ENCODE peak calls at places on chromosomes 5 and 9, in eight cellular contexts. G, R, H, Q, N, F, V and A are unnamed samples.

GRCh38 chr5:43210570-43210969 is 18.5 kb downstream of the NIM1K start:
- DNase-seq in N (no peak), V (no peak), F (no peak), R (peak; percentile 28), H (no peak), Q (no peak), G (no peak), A (no peak)

GRCh38 chr5:170638454-170639220 is 134.8 kb downstream of the KCNIP1 start:
- DNase-seq in V (peak; percentile 73), N (peak; percentile 54), H (peak; percentile 35), G (no peak), F (peak; percentile 49), R (peak; percentile 55), Q (peak; percentile 94), A (peak; percentile 92)

GRCh38 chr9:126509718-126510117 is 104.0 kb upstream of the LMX1B start:
- DNase-seq in G (no peak), N (no peak), H (no peak), R (no peak), Q (no peak), V (no peak), F (no peak), A (no peak)

GRCh38 chr9:95605826-95606555 is 89.2 kb upstream of the PTCH1 start:
- DNase-seq in N (no peak), Q (no peak), V (no peak), F (no peak), H (peak; percentile 4), G (peak; percentile 68), R (no peak), A (peak; percentile 46)

GRCh38 chr9:89096807-89097206 is 81.8 kb downstream of the SHC3 start:
- DNase-seq in R (no peak), V (no peak), Q (no peak), N (no peak), G (no peak), H (no peak), F (no peak), A (no peak)

GRCh38 chr5:29790281-29790680 is 1403.2 kb upstream of the CDH6 start:
- DNase-seq in R (no peak), V (no peak), Q (no peak), G (no peak), N (no peak), H (no peak), F (no peak), A (no peak)

GRCh38 chr5:582936-583635 is 29.1 kb upstream of the CEP72 start:
- DNase-seq in F (no peak), V (no peak), N (no peak), Q (no peak), G (no peak), H (no peak), R (no peak), A (no peak)

GRCh38 chr5:111685969-111686368 is 71.0 kb downstream of the NREP start:
- DNase-seq in F (no peak), V (no peak), R (peak; percentile 38), Q (no peak), H (no peak), G (no peak), N (no peak), A (no peak)

GRCh38 chr9:117164512-117164911 is 250.3 kb downstream of the ASTN2 start:
- DNase-seq in V (no peak), H (no peak), F (no peak), R (no peak), G (no peak), Q (no peak), N (no peak), A (no peak)

GRCh38 chr9:117156150-117156688 is 258.6 kb downstream of the ASTN2 start:
- DNase-seq in F (no peak), H (no peak), G (no peak), N (no peak), R (no peak), Q (no peak), V (no peak), A (no peak)

GRCh38 chr9:117156771-117157535 is 257.9 kb downstream of the ASTN2 start:
- DNase-seq in H (no peak), V (no peak), F (peak; percentile 8), R (no peak), Q (no peak), N (no peak), G (no peak), A (no peak)

DNA sequence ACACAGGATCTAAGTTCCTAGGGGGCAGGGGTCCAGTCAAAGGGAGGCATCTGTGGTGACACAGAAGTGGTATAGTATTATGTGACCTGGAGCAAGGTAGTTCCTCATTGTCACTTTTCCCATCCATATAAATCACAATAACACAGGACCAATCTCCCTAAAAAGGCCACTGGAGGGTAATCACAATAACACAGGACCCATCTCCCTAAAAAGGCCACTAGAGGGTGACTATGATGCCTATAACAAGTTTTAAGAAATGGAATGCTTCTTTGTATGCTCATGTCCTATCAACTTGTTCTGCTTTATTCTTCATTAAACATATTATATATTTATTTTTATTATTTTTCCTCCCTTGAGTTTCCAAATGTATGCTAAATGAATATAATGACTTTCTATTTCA is 254.6 kb downstream of the ASTN2 start:
- DNase-seq in V (no peak), Q (no peak), N (no peak), G (no peak), H (no peak), R (peak; percentile 11), F (no peak), A (no peak)
- TF ChIP-seq CTCF in V (peak; percentile 20), Q (peak; percentile 26), N (peak; percentile 24), G (peak; percentile 31), H (peak; percentile 28), R (peak; percentile 32), F (no peak), A (no peak)

DNA sequence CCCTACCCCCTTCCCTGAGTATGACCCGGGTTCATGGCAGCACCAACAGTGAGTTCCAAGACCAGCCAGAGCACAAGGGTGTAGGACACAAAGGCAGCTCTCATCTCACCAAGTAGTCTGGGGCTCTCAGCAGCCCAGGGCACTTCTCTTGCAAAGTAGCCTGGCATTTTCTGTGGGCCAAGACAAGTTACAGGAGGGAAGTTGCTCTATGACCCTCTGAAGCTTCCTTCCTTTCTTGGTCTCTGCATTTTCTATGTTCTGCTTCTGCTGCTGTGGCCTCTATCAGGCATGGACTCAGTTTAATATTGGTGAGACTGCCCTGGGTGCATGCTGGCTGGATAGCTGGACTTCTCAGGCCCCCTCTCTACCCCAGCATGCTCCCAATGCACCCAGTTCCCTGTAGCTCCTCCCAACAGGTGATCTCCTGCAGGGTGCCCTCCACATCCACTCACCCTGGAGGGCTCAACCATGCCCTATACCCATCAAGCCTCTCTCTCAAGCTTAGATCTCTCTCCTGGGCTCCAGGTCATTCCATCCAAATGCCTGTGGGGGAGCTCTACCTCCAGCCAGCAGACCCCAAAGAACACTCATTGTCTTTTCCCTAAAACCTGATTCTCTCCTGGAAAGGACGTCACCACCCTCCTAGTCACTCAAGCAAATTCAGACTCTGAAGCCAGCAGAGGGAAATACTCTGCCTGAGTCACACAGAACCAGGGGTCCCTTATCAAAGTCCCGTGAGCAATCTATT is 13.9 kb downstream of the TBC1D2 start:
- DNase-seq in R (no peak), Q (no peak), H (no peak), V (no peak), G (no peak), F (no peak), N (no peak), A (no peak)
- TF ChIP-seq CTCF in R (no peak), Q (no peak), H (peak; percentile 7), V (no peak), G (peak; percentile 31), F (no peak), N (peak; percentile 17), A (no peak)

GRCh38 chr5:39578887-39579497 is 154.2 kb upstream of the DAB2 start:
- DNase-seq in F (peak; percentile 31), N (peak; percentile 69), V (no peak), G (no peak), H (peak; percentile 55), Q (no peak), R (peak; percentile 4), A (no peak)
- TF ChIP-seq CTCF in F (peak; percentile 29), N (peak; percentile 47), V (peak; percentile 92), G (peak; percentile 34), H (peak; percentile 31), Q (peak; percentile 88), R (peak; percentile 30), A (peak; percentile 71)

GRCh38 chr5:151450605-151451004 is 3.2 kb downstream of the SLC36A1 start:
- DNase-seq in G (no peak), Q (no peak), R (no peak), F (no peak), N (no peak), H (no peak), V (no peak), A (no peak)

GRCh38 chr5:151449836-151450235 is 2.4 kb downstream of the SLC36A1 start:
- DNase-seq in N (no peak), G (no peak), R (no peak), H (no peak), V (no peak), Q (no peak), F (no peak), A (no peak)

GRCh38 chr5:151447174-151448037 is at the start of gene SLC36A1:
- DNase-seq in H (peak; percentile 87), G (peak; percentile 38), V (peak; percentile 89), N (peak; percentile 90), R (peak; percentile 95), Q (peak; percentile 97), F (peak; percentile 88), A (peak; percentile 95)

GRCh38 chr5:151449288-151449687 is 1.9 kb downstream of the SLC36A1 start:
- DNase-seq in R (no peak), V (no peak), N (no peak), Q (no peak), G (no peak), F (no peak), H (no peak), A (no peak)

DNA sequence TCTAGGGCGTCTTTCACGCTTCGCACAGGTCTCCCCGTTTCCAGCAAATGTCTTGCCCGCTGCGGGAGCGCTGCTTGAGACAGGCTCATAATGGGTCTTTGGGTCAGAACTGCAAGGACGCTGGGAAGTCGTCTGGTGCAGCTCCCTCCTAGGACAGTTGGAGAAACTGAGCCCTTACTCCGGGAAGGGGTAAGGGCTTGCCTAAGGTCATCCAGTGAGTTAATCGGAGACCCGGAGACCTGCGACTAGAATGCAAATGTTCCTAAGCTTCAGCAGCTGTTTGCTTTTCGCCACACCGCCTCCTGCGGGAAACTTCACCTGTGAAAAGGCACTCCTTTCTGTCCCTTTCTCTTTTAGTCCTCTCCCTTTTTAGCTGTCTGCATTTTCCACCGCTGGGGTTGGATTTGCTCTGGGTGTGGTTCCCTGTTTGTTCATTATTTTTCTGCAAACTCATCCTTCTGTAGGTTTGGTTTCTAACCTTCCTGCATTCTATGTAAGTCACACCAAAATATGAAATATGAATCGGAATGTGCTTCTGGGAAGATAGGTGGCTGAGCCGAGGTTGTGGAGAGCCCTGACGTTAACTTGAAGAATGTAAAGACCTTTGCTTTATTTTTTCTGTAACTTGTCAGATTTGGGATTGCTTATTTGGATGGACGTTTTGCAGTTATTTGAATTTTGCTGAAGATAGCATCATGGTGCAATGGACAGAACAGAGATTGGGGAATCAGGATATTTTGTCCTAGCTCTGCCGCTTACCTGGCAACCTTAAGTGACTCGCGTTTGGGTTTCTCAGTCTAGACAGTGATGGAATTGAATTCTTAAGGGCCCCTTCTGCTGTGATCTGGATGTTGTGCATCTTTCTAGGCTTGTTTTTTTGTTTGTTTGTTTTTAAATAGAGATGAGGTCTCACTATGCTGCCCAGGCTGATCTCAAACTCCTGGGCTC is 909 bp downstream of the SLC36A1 start:
- DNase-seq in Q (peak; percentile 4), R (peak; percentile 32), G (no peak), H (no peak), F (peak; percentile 48), V (peak; percentile 50), N (no peak), A (peak; percentile 21)
- TF ChIP-seq CTCF in Q (no peak), R (peak; percentile 1), G (peak; percentile 35), H (peak; percentile 22), F (peak; percentile 48), V (no peak), N (peak; percentile 28), A (peak; percentile 8)